ENCODE peak calls at places on chromosomes 16 and 17, in four cellular contexts. V is sigmoid colon, P is breast epithelium, Z is transverse colon. E is an unnamed sample.

GRCh38 chr16:12087901-12088364 is 111.4 kb downstream of the SNX29 start:
- DNase-seq in V (peak; percentile 46), P (peak; percentile 44), Z (peak; percentile 26), E (no peak)

GRCh38 chr16:27498426-27498825 is 51.3 kb downstream of the GTF3C1 start:
- DNase-seq in V (no peak), P (no peak), Z (no peak), E (no peak)

GRCh38 chr17:71409712-71410111 is 711.1 kb upstream of the SOX9 start:
- DNase-seq in V (no peak), P (no peak), Z (no peak), E (no peak)

GRCh38 chr16:19400709-19401108 is 17.0 kb upstream of the TMC5 start:
- DNase-seq in V (no peak), P (no peak), Z (no peak), E (no peak)

GRCh38 chr16:87824991-87825841 is 44.1 kb downstream of the SLC7A5 start:
- DNase-seq in V (no peak), P (no peak), Z (no peak), E (no peak)

GRCh38 chr17:41775394-41776226 is 10.9 kb downstream of the JUP start:
- DNase-seq in V (no peak), P (no peak), Z (peak; percentile 81), E (no peak)

GRCh38 chr16:6153901-6154300 is 1056.3 kb upstream of the EEF2KMT start:
- DNase-seq in V (no peak), P (no peak), Z (no peak), E (no peak)

GRCh38 chr17:70560471-70560870 is 391.1 kb downstream of the KCNJ2 start:
- DNase-seq in V (no peak), P (no peak), Z (no peak), E (no peak)

GRCh38 chr16:78352184-78352583 is 252.7 kb downstream of the WWOX start:
- DNase-seq in V (no peak), P (no peak), Z (no peak), E (no peak)

GRCh38 chr17:82103588-82104451 is 5.8 kb upstream of the FASN start:
- DNase-seq in V (peak; percentile 91), P (peak; percentile 94), Z (peak; percentile 63), E (no peak)

GRCh38 chr16:78179666-78180065 is 80.2 kb downstream of the WWOX start:
- DNase-seq in V (no peak), P (no peak), Z (no peak), E (no peak)

GRCh38 chr16:89052191-89052787 is 41.4 kb upstream of the ACSF3 start:
- DNase-seq in V (no peak), P (peak; percentile 65), Z (peak; percentile 71), E (no peak)

GRCh38 chr16:67150833-67151396 is at the start of gene B3GNT9:
- DNase-seq in V (peak; percentile 91), P (no peak), Z (peak; percentile 72), E (no peak)

GRCh38 chr17:82603981-82604448 is 44.2 kb downstream of the WDR45B start:
- DNase-seq in V (peak; percentile 79), P (no peak), Z (peak; percentile 74), E (no peak)

GRCh38 chr17:51298508-51299371 is 38.4 kb downstream of the UTP18 start:
- DNase-seq in V (no peak), P (no peak), Z (no peak), E (peak; percentile 18)

GRCh38 chr17:74872313-74873035 is at the start of gene FDXR:
- DNase-seq in V (no peak), P (no peak), Z (no peak), E (no peak)

GRCh38 chr17:6666077-6666521 is 14.5 kb downstream of the C17orf100 start:
- DNase-seq in V (peak; percentile 89), P (peak; percentile 75), Z (peak; percentile 66), E (no peak)

GRCh38 chr16:4675864-4676786 is 17.2 kb upstream of the NUDT16L1 start:
- DNase-seq in V (no peak), P (no peak), Z (peak; percentile 46), E (no peak)

GRCh38 chr17:39679521-39680192 is 8.2 kb downstream of the PGAP3 start:
- DNase-seq in V (no peak), P (no peak), Z (no peak), E (no peak)
- TF ChIP-seq POLR2AphosphoS5 in V (no peak), P (no peak), Z (no peak), E (no peak)

DNA sequence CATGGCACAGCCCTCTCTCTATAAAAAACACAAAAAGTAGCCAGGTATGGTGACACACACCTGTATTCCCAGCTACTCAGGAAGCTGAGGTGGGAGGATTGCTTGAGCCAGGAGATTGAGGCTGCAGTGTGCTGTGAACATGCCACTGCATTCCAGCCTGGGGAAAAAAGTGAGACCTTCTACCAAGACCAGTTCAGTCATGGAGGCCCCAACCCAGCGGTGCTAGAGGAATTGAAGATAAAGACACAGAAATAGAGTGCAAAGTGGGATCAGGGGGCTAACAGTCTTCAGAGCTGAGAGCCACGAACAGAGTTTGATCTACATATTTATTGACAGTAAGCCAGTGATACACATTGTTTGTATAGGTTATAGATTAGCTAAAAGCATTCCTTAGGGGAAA is 15.6 kb upstream of the CCL8 start:
- DNase-seq in V (no peak), P (no peak), Z (no peak), E (no peak)
- H3K4me1 ChIP-seq in V (peaks cover 34% of the 10 kb centered on the region), P (peaks cover 6% of the 10 kb centered on the region), Z (peaks cover 6% of the 10 kb centered on the region), E (no peaks in the 10 kb centered on the region)

GRCh38 chr17:37605813-37606505 is 3.3 kb downstream of the SYNRG start:
- DNase-seq in V (no peak), P (no peak), Z (peak; percentile 26), E (no peak)

GRCh38 chr17:37608369-37609169 is 649 bp downstream of the SYNRG start:
- DNase-seq in V (no peak), P (no peak), Z (no peak), E (no peak)

GRCh38 chr17:37607637-37608368 is 1.4 kb downstream of the SYNRG start:
- DNase-seq in V (no peak), P (no peak), Z (peak; percentile 32), E (no peak)

GRCh38 chr17:37610971-37611370 is 1.8 kb upstream of the SYNRG start:
- DNase-seq in V (no peak), P (no peak), Z (no peak), E (no peak)

DNA sequence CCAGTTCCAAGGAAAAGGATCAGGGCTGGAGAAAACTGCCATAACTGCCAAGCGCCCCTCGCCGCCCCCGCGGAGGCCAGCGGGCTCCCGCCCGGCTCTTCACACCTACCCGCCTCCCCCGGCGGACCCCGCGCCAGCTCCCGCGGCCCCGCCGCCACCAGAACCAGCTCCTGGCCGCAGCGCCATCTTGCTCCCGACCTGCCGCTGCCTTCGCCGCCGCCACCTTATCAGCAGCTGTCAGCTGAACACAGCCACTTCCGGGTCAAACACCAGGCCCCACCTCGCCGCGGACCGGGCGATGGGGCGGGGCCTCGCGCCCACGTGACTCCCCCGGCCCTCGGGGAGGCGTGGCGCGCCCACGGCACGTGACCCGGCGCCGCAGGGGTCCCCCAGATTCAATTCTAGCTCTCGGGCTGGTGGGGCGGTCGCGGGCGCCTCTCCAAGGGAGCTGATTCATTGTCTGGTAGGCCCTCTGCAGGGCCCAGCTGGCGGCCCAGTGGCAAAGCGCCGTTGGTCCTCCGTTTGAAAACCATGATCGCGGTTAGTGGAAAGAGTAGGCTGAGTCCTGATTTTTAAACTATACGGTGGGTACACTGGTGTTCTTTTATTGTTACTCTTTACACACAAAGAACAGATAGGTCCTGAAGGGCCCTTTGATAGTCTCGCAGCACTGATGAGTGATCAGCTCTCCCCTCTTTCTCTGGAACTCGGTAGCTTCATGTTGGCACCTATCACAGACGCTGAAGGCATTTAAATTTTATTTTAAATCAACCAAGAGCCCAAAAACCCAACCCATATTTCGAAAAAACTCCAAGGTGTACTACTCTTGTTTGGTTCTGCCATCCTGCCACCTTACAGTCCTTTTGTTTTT is at the start of gene SYNRG:
- DNase-seq in V (peak; percentile 97), P (peak; percentile 89), Z (peak; percentile 95), E (no peak)
- TF ChIP-seq POLR2AphosphoS5 in V (peak; percentile 96), P (peak; percentile 83), Z (peak; percentile 97), E (peak; percentile 78)

DNA sequence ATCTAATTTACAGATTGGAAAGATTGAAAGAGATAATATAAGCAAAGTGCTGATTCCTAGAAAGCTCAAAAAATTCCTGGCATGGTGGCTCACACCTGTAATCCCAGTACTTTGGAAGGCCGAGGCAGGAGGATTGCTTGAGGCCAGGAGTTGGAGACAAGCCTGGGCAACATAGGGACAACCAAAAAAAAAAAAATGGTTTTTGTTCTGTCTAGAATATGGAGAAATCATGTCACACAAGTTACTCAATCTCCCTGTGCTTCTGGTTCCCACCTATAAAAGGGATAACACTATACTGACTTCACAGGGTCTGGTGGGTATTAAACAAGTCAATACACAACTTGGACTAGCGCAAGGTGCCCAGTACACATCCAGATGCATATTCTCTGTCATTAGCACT is 18.4 kb downstream of the ARHGAP17 start:
- DNase-seq in V (no peak), P (no peak), Z (no peak), E (no peak)
- H3K4me1 ChIP-seq in V (peaks cover 46% of the 10 kb centered on the region), P (peaks cover 5% of the 10 kb centered on the region), Z (peaks cover 54% of the 10 kb centered on the region), E (peaks cover 87% of the 10 kb centered on the region)